ENCODE peak calls at places on chromosome 9, in nine cellular contexts. U, X, O, L, A, D, H, P and Q are unnamed samples.

GRCh38 chr9:75889977-75890540 is 414 bp upstream of the PCSK5 start:
- DNase-seq in U (peak), X (peak), O (peak), L (peak), A (no peak), D (peak), H (no peak), P (peak), Q (peak)

GRCh38 chr9:135888766-135889394 is 18.5 kb downstream of the CAMSAP1 start:
- DNase-seq in U (peak), X (no peak), O (no peak), L (no peak), A (no peak), D (no peak), H (no peak), P (peak), Q (no peak)

GRCh38 chr9:16824545-16825041 is 45.9 kb downstream of the BNC2 start:
- DNase-seq in U (no peak), X (peak), O (no peak), L (no peak), A (no peak), D (no peak), H (peak), P (peak), Q (no peak)

GRCh38 chr9:37301369-37302172 is 120.9 kb upstream of the GRHPR start:
- DNase-seq in U (no peak), X (no peak), O (no peak), L (no peak), A (no peak), D (no peak), H (peak), P (no peak), Q (no peak)

GRCh38 chr9:127926961-127927456 is 3.6 kb downstream of the PIP5KL1 start:
- DNase-seq in U (no peak), X (no peak), O (no peak), L (no peak), A (no peak), D (no peak), H (no peak), P (peak), Q (no peak)

GRCh38 chr9:2018764-2019548 is 3.8 kb downstream of the SMARCA2 start:
- DNase-seq in U (no peak), X (no peak), O (peak), L (no peak), A (no peak), D (no peak), H (peak), P (peak), Q (no peak)

GRCh38 chr9:6680797-6681146 is 35.2 kb upstream of the GLDC start:
- DNase-seq in U (no peak), X (peak), O (no peak), L (peak), A (peak), D (peak), H (peak), P (no peak), Q (no peak)

GRCh38 chr9:94639045-94639995 is at the start of gene FBP1:
- DNase-seq in U (peak), X (no peak), O (no peak), L (no peak), A (peak), D (peak), H (peak), P (no peak), Q (peak)

GRCh38 chr9:90775657-90776056 is 26.0 kb upstream of the SYK start:
- DNase-seq in U (no peak), X (no peak), O (no peak), L (no peak), A (no peak), D (no peak), H (peak), P (no peak), Q (no peak)

GRCh38 chr9:90773593-90773992 is 28.0 kb upstream of the SYK start:
- DNase-seq in U (no peak), X (no peak), O (peak), L (no peak), A (no peak), D (no peak), H (peak), P (peak), Q (no peak)

GRCh38 chr9:90770927-90771326 is 30.7 kb upstream of the SYK start:
- DNase-seq in U (no peak), X (no peak), O (no peak), L (no peak), A (no peak), D (no peak), H (no peak), P (peak), Q (no peak)

GRCh38 chr9:90772381-90772780 is 29.2 kb upstream of the SYK start:
- DNase-seq in U (no peak), X (no peak), O (no peak), L (no peak), A (no peak), D (no peak), H (no peak), P (no peak), Q (no peak)

DNA sequence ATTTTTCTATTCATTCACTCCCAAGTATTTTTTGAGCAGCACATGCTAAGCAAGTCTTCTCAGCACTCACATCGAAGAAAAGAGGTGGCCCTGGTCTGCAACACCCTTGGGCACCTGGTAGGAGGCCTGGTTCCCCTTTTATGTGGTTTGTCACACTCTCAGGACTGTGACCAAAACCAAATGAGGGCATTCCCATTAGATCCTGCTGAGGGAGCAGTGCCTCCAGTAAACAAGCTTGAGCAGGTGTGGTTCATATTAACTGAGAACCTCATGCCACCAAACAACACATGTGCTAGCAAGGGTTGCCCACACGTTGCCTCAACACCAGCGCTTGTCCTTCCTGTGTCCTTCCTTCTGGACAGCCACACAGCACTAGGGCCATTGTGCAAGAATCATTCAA is 26.9 kb upstream of the SYK start:
- DNase-seq in U (no peak), X (no peak), O (no peak), L (no peak), A (no peak), D (no peak), H (peak), P (no peak), Q (no peak)
- TF ChIP-seq CTCF in U (no peak), X (no peak), O (no peak), L (no peak), A (no peak), D (no peak), H (peak), P (peak), Q (no peak)

GRCh38 chr9:84235516-84235915 is 105.0 kb downstream of the SLC28A3 start:
- DNase-seq in U (no peak), X (no peak), O (no peak), L (no peak), A (peak), D (no peak), H (no peak), P (no peak), Q (no peak)

GRCh38 chr9:84239341-84239740 is 101.2 kb downstream of the SLC28A3 start:
- DNase-seq in U (no peak), X (no peak), O (no peak), L (no peak), A (no peak), D (no peak), H (no peak), P (peak), Q (no peak)

GRCh38 chr9:84241817-84242356 is 98.7 kb downstream of the SLC28A3 start:
- DNase-seq in U (no peak), X (no peak), O (no peak), L (no peak), A (no peak), D (no peak), H (no peak), P (no peak), Q (no peak)

DNA sequence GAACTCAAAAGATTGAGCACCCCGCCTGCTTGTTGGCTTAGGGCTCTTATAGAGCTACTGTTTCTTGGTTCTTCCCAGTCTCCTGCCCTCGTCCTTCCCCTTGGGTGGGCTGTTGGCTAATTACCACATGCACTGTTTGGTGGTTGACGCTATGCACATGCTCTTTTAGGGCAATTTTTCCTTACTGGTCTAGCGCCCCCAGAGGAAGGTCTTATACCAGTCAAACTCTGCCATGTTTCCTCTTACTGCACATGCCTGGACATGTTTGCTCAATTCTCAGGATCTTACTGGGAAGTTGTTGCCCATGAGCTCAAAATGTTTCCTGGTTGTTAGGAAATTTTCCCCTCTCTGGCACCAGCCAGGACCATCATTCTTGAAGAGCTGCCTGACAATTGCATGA is 101.9 kb downstream of the SLC28A3 start:
- DNase-seq in U (no peak), X (no peak), O (no peak), L (no peak), A (no peak), D (no peak), H (no peak), P (peak), Q (no peak)
- TF ChIP-seq CTCF in U (no peak), X (no peak), O (no peak), L (no peak), A (no peak), D (no peak), H (peak), P (peak), Q (peak)

DNA sequence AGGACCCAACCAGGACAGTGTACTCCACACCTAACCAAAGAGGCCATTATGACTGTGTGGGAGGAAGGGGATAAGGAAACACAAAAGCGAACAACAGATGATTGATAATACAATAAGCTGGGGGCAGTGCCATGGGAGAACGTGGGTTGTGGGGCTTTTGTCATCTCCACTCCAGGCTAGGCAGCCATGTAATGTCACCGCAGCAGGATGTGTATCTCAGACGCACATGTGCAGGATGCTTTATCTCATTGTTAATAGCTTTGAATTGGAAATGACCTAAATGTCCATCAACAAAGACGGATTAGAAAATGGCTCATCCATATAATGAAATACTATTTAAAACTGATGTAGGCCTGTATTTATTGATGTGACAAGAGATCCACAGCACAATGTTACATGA is 51.0 kb downstream of the EPB41L4B start:
- DNase-seq in U (no peak), X (no peak), O (no peak), L (no peak), A (no peak), D (no peak), H (no peak), P (no peak), Q (no peak)
- TF ChIP-seq CTCF in U (no peak), X (no peak), O (no peak), L (no peak), A (no peak), D (no peak), H (no peak), P (no peak), Q (no peak)

DNA sequence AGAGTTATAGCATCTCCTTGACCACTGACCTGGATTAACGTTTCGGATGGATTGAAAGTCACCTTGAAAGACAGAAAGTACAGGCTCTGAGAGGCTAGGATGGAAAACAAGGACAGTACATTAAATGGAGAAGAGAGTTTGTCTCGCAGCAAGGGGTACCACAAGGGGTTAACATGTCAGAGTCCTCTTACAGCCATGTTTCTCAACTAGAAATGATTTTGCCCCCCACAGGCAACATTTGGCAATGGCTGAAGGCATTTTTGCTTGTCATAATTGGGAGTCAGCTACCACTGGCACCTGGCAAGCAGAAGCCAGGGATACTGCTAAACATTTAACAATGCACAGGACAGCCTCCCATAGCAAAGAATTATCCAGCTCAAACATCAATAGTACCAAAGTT is 90.8 kb upstream of the EQTN start:
- DNase-seq in U (no peak), X (no peak), O (no peak), L (no peak), A (no peak), D (no peak), H (no peak), P (no peak), Q (no peak)
- TF ChIP-seq CTCF in U (no peak), X (no peak), O (no peak), L (no peak), A (no peak), D (no peak), H (no peak), P (no peak), Q (no peak)

GRCh38 chr9:131386258-131386657 is 7.6 kb upstream of the PRRC2B start:
- DNase-seq in U (no peak), X (no peak), O (no peak), L (no peak), A (no peak), D (no peak), H (no peak), P (no peak), Q (no peak)
- TF ChIP-seq CTCF in U (no peak), X (no peak), O (peak), L (no peak), A (no peak), D (no peak), H (peak), P (no peak), Q (no peak)

GRCh38 chr9:4549751-4550295 is 59.6 kb downstream of the SLC1A1 start:
- DNase-seq in U (no peak), X (no peak), O (no peak), L (no peak), A (no peak), D (no peak), H (no peak), P (no peak), Q (no peak)

GRCh38 chr9:4553951-4554381 is 63.7 kb downstream of the SLC1A1 start:
- DNase-seq in U (no peak), X (no peak), O (no peak), L (no peak), A (no peak), D (no peak), H (no peak), P (no peak), Q (no peak)

GRCh38 chr9:4550777-4551476 is 60.7 kb downstream of the SLC1A1 start:
- DNase-seq in U (no peak), X (no peak), O (peak), L (no peak), A (no peak), D (no peak), H (no peak), P (no peak), Q (no peak)

GRCh38 chr9:4547016-4547415 is 56.7 kb downstream of the SLC1A1 start:
- DNase-seq in U (no peak), X (no peak), O (no peak), L (no peak), A (no peak), D (no peak), H (no peak), P (no peak), Q (no peak)

DNA sequence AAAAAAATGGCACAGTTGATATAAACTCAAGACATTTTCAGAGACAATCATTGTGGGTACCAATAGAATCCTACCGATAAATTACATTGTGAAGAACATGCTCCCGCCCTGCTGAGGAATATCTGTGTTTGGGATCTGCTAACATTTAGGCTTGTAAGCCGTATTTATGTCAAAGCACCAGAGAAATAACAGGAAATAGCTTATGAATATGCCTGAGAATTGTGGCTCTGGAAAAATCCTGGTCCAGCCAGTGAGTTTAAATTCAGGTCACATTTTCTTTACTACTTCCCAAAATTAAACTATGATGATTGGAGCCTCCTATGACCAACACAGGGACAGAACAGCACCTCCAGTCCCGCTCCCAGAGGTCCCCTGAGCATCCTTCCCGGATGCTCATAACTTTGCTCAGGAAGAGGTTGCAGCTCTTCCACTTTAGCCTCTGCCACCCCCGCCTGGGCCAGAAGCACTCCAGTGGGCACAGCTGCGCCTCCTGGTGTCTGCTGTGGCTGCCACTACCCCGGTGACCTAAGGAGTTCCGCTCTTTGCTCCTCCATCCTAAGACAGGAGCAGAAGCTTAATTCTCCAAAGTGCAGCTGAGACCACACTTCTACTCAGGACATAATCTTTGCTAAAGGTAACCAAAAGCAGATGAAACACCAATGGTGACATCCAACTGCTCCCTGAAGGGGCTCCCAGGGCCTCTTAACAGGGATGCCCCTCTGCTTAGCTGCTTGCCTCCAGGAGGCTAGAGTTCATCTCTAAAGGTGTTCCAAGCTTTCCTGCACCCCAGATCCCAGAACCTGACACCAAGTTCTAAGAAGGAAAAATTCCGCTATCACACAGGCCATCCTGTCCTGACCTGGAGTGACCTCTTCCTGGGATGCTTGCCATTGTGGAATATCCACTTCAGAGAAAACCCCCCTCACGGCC is 58.8 kb downstream of the SLC1A1 start:
- DNase-seq in U (no peak), X (no peak), O (peak), L (peak), A (peak), D (peak), H (peak), P (no peak), Q (peak)
- TF ChIP-seq CTCF in U (no peak), X (no peak), O (peak), L (peak), A (no peak), D (peak), H (peak), P (peak), Q (peak)

GRCh38 chr9:132768932-132769894 is 98.9 kb downstream of the GTF3C4 start:
- DNase-seq in U (peak), X (no peak), O (peak), L (peak), A (peak), D (peak), H (peak), P (peak), Q (no peak)
- TF ChIP-seq CTCF in U (peak), X (no peak), O (peak), L (peak), A (peak), D (peak), H (peak), P (peak), Q (peak)